ENCODE peak calls at places on chromosomes 13 and 19, in eight cellular contexts. H is testis, W is cardiac muscle cell, F is breast epithelium, I is mammary epithelial cell, U is body of pancreas, Z is skeletal muscle cell, O is astrocyte of the cerebellum. G is an unnamed sample.

GRCh38 chr13:59064042-59064441 is 1099.7 kb downstream of the DIAPH3 start:
- DNase-seq in I (no peak), H (no peak), Z (no peak), W (no peak), U (no peak), O (no peak), F (no peak), G (no peak)

GRCh38 chr13:33137726-33138125 is 121.5 kb downstream of the KL start:
- DNase-seq in U (no peak), O (no peak), H (no peak), W (no peak), F (no peak), I (no peak), Z (no peak), G (no peak)

GRCh38 chr13:20360041-20360491 is 127.9 kb upstream of the GJB6 start:
- DNase-seq in F (no peak), I (peak; percentile 51), U (peak; percentile 64), O (peak; percentile 46), W (peak; percentile 66), Z (no peak), H (peak; percentile 38), G (no peak)

GRCh38 chr19:51891193-51891747 is 3.5 kb upstream of the ZNF577 start:
- DNase-seq in U (no peak), F (no peak), O (no peak), Z (no peak), I (no peak), W (no peak), H (no peak), G (no peak)

GRCh38 chr19:36939153-36939552 is 23.0 kb downstream of the ZNF568 start:
- DNase-seq in W (peak; percentile 13), H (no peak), I (no peak), O (no peak), Z (no peak), F (no peak), U (no peak), G (no peak)

GRCh38 chr13:103081435-103081834 is 15.2 kb upstream of the SLC10A2 start:
- DNase-seq in O (no peak), Z (no peak), I (no peak), H (no peak), W (no peak), F (no peak), U (no peak), G (no peak)

GRCh38 chr19:871446-872265 is 12.2 kb downstream of the CFD start:
- DNase-seq in I (no peak), U (no peak), H (no peak), O (no peak), W (peak; percentile 56), F (no peak), Z (no peak), G (no peak)

GRCh38 chr19:583198-583967 is 6.3 kb upstream of the HCN2 start:
- DNase-seq in Z (no peak), U (no peak), H (no peak), F (no peak), O (no peak), I (no peak), W (no peak), G (no peak)

GRCh38 chr13:94444826-94445225 is 34.7 kb downstream of the DCT start:
- DNase-seq in F (no peak), O (no peak), W (no peak), H (no peak), U (no peak), I (no peak), Z (no peak), G (no peak)

GRCh38 chr13:114087430-114087829 is 45.0 kb downstream of the RASA3 start:
- DNase-seq in H (no peak), U (no peak), F (peak; percentile 36), W (no peak), O (no peak), I (no peak), Z (no peak), G (no peak)

GRCh38 chr19:55643003-55643732 is at the start of gene ZNF581:
- DNase-seq in O (peak; percentile 36), H (peak; percentile 73), F (peak; percentile 72), I (peak; percentile 78), U (peak; percentile 74), W (peak; percentile 85), Z (peak; percentile 40), G (no peak)

GRCh38 chr19:5789886-5790572 is 934 bp downstream of the DUS3L start:
- DNase-seq in F (no peak), H (no peak), U (no peak), O (no peak), Z (no peak), W (no peak), I (peak; percentile 74), G (no peak)

GRCh38 chr19:55454787-55455243 is 6.6 kb downstream of the ISOC2 start:
- DNase-seq in O (no peak), F (no peak), Z (no peak), U (no peak), W (peak; percentile 46), H (peak; percentile 71), I (peak; percentile 27), G (no peak)

GRCh38 chr19:13825489-13826475 is 30.5 kb downstream of the ZSWIM4 start:
- DNase-seq in Z (no peak), F (no peak), O (no peak), U (no peak), I (no peak), W (no peak), H (no peak), G (no peak)

GRCh38 chr13:48334534-48335127 is 31.1 kb downstream of the RB1 start:
- DNase-seq in W (peak; percentile 61), U (no peak), F (no peak), O (peak; percentile 34), H (no peak), I (peak; percentile 17), Z (no peak), G (no peak)

GRCh38 chr19:27392027-27392632 is 1820.8 kb downstream of the UQCRFS1 start:
- DNase-seq in Z (no peak), I (no peak), H (no peak), O (no peak), F (no peak), U (no peak), W (no peak), G (no peak)

GRCh38 chr19:41324921-41325639 is 15.1 kb downstream of the CCDC97 start:
- DNase-seq in Z (peak; percentile 79), O (no peak), W (peak; percentile 85), F (no peak), H (no peak), I (no peak), U (peak; percentile 62), G (no peak)

GRCh38 chr19:41324231-41324702 is 14.3 kb downstream of the CCDC97 start:
- DNase-seq in W (no peak), U (no peak), I (no peak), Z (no peak), H (no peak), F (no peak), O (no peak), G (no peak)

GRCh38 chr19:41325947-41326706 is 16.2 kb downstream of the CCDC97 start:
- DNase-seq in O (no peak), W (peak; percentile 57), Z (peak; percentile 56), F (no peak), U (no peak), I (no peak), H (no peak), G (no peak)

GRCh38 chr19:41327076-41327475 is 17.1 kb downstream of the CCDC97 start:
- DNase-seq in W (no peak), I (no peak), F (no peak), Z (no peak), U (no peak), H (no peak), O (no peak), G (no peak)

DNA sequence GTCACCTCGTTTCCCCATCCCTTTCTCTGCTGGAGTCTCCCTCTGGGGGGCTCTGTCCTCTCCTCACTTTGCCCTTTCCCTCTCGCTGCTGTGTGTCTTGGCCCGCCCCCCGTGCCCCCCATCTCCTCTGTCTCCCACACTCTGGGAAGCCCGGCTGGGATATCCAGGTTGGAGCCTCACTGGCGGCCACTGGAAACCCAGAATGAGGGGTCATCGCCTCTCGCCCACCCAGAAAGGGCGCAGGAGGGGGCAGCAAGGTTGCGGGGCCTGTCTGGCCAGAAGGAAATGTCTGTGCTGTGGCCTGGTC is 15.6 kb downstream of the CCDC97 start:
- DNase-seq in Z (no peak), O (no peak), H (no peak), U (no peak), F (no peak), I (no peak), W (no peak), G (no peak)
- H3K4me3 ChIP-seq in Z (peak overlapping the region; percentile 9), O (no peak overlapping the region), H (no peak overlapping the region), U (no peak overlapping the region), F (peak overlapping the region; percentile 3), I (no peak overlapping the region), W (no peak overlapping the region), G (peak overlapping the region; percentile 1)

GRCh38 chr13:30341815-30342570 is 34.6 kb upstream of the KATNAL1 start:
- DNase-seq in Z (peak; percentile 89), I (peak; percentile 89), W (peak; percentile 87), H (peak; percentile 85), U (peak; percentile 84), O (peak; percentile 84), F (peak; percentile 91), G (no peak)
- H3K4me3 ChIP-seq in Z (no peak overlapping the region), I (no peak overlapping the region), W (no peak overlapping the region), H (no peak overlapping the region), U (no peak overlapping the region), O (no peak overlapping the region), F (no peak overlapping the region), G (no peak overlapping the region)

DNA sequence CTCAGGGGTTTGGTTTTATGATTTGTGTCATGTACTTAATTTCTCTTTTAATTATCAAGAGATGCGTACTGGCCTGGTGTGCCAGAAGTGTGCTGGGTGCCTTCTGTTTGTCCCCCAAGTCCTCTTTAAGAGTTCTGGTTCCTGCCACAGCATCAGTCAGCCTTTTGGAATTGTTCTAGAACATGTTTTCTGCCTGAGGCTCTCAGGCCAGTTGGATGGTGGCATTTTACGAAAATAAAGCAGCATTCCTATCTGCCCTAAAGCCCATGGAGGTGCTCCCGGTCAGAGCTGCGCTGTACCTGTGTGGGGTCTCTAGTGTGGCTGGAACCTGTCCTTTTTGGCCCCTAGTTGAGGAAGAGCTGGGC is 54.1 kb downstream of the TSSK6 start:
- DNase-seq in H (no peak), U (no peak), I (no peak), O (no peak), Z (no peak), F (no peak), W (no peak), G (no peak)
- H3K4me3 ChIP-seq in H (no peak overlapping the region), U (no peak overlapping the region), I (no peak overlapping the region), O (no peak overlapping the region), Z (no peak overlapping the region), F (no peak overlapping the region), W (no peak overlapping the region), G (no peak overlapping the region)

GRCh38 chr13:50125306-50125555 is 110.0 kb downstream of the KCNRG start:
- DNase-seq in U (no peak), I (no peak), H (no peak), W (no peak), O (no peak), Z (no peak), F (no peak), G (no peak)

GRCh38 chr13:50125556-50126377 is 110.5 kb downstream of the KCNRG start:
- DNase-seq in F (peak; percentile 90), U (peak; percentile 97), Z (peak; percentile 66), I (peak; percentile 77), H (peak; percentile 92), W (peak; percentile 96), O (peak; percentile 48), G (no peak)

GRCh38 chr13:50127726-50128291 is 112.6 kb downstream of the KCNRG start:
- DNase-seq in Z (no peak), W (no peak), U (no peak), O (no peak), H (no peak), I (no peak), F (no peak), G (no peak)

GRCh38 chr13:50127017-50127725 is 111.9 kb downstream of the KCNRG start:
- DNase-seq in O (no peak), U (no peak), W (peak; percentile 76), I (no peak), H (peak; percentile 52), Z (no peak), F (peak; percentile 60), G (no peak)

GRCh38 chr13:50126378-50127016 is 111.3 kb downstream of the KCNRG start:
- DNase-seq in U (no peak), F (no peak), Z (no peak), H (no peak), W (peak; percentile 52), I (no peak), O (no peak), G (no peak)
- H3K4me3 ChIP-seq in U (peak overlapping the region; percentile 93), F (peak overlapping the region; percentile 99), Z (peak overlapping the region; percentile 92), H (peak overlapping the region; percentile 91), W (peak overlapping the region; percentile 68), I (no peak overlapping the region), O (peak overlapping the region; percentile 62), G (no peak overlapping the region)

G was measured in NT2/D1.